ENCODE peak calls at places on chromosomes 1 and 21, in six cellular contexts. One of them, this sample, is unnamed.

GRCh38 chr1:20574686-20575543 is 14.0 kb upstream of the CDA start:
- DNase-seq in cardiac muscle cell: peak; percentile 80
- DNase-seq in tibial nerve: peak; percentile 47
- DNase-seq in left lung: peak; percentile 84
- DNase-seq in body of pancreas: peak; percentile 59
- DNase-seq in right cardiac atrium: peak; percentile 91
- DNase-seq in this sample: peak; percentile 88

GRCh38 chr21:41562101-41563000 is 54.4 kb upstream of the TMPRSS2 start:
- DNase-seq in cardiac muscle cell: no peak
- DNase-seq in tibial nerve: peak; percentile 19
- DNase-seq in left lung: peak; percentile 60
- DNase-seq in body of pancreas: no peak
- DNase-seq in right cardiac atrium: peak; percentile 28
- DNase-seq in this sample: no peak

GRCh38 chr1:76285578-76286135 is 211.1 kb downstream of the ST6GALNAC3 start:
- DNase-seq in cardiac muscle cell: no peak
- DNase-seq in tibial nerve: no peak
- DNase-seq in left lung: no peak
- DNase-seq in body of pancreas: no peak
- DNase-seq in right cardiac atrium: no peak
- DNase-seq in this sample: no peak

GRCh38 chr1:220528049-220528678 is at the start of gene MARK1:
- DNase-seq in cardiac muscle cell: peak; percentile 89
- DNase-seq in tibial nerve: peak; percentile 17
- DNase-seq in left lung: peak; percentile 57
- DNase-seq in body of pancreas: peak; percentile 41
- DNase-seq in right cardiac atrium: peak; percentile 85
- DNase-seq in this sample: peak; percentile 82

GRCh38 chr1:156086256-156086662 is 4.0 kb upstream of the MEX3A start:
- DNase-seq in cardiac muscle cell: peak; percentile 78
- DNase-seq in tibial nerve: no peak
- DNase-seq in left lung: peak; percentile 77
- DNase-seq in body of pancreas: peak; percentile 71
- DNase-seq in right cardiac atrium: no peak
- DNase-seq in this sample: no peak

GRCh38 chr21:45509566-45510465 is 32.4 kb downstream of the SLC19A1 start:
- DNase-seq in cardiac muscle cell: no peak
- DNase-seq in tibial nerve: no peak
- DNase-seq in left lung: peak; percentile 29
- DNase-seq in body of pancreas: no peak
- DNase-seq in right cardiac atrium: peak; percentile 12
- DNase-seq in this sample: no peak

GRCh38 chr1:119475866-119476439 is 31.1 kb upstream of the HSD3B1 start:
- DNase-seq in cardiac muscle cell: peak; percentile 73
- DNase-seq in tibial nerve: peak; percentile 14
- DNase-seq in left lung: peak; percentile 43
- DNase-seq in body of pancreas: peak; percentile 70
- DNase-seq in right cardiac atrium: no peak
- DNase-seq in this sample: peak; percentile 22

GRCh38 chr1:11680270-11681070 is 478 bp downstream of the MAD2L2 start:
- DNase-seq in cardiac muscle cell: no peak
- DNase-seq in tibial nerve: no peak
- DNase-seq in left lung: no peak
- DNase-seq in body of pancreas: peak; percentile 29
- DNase-seq in right cardiac atrium: no peak
- DNase-seq in this sample: no peak

GRCh38 chr1:86537928-86538695 is 8.8 kb upstream of the CLCA4 start:
- DNase-seq in cardiac muscle cell: no peak
- DNase-seq in tibial nerve: no peak
- DNase-seq in left lung: no peak
- DNase-seq in body of pancreas: no peak
- DNase-seq in right cardiac atrium: no peak
- DNase-seq in this sample: no peak

GRCh38 chr21:26686278-26686677 is 113.2 kb upstream of the CYYR1 start:
- DNase-seq in cardiac muscle cell: no peak
- DNase-seq in tibial nerve: no peak
- DNase-seq in left lung: no peak
- DNase-seq in body of pancreas: no peak
- DNase-seq in right cardiac atrium: no peak
- DNase-seq in this sample: no peak

GRCh38 chr1:106063510-106063909 is 993.0 kb upstream of the PRMT6 start:
- DNase-seq in cardiac muscle cell: no peak
- DNase-seq in tibial nerve: no peak
- DNase-seq in left lung: no peak
- DNase-seq in body of pancreas: no peak
- DNase-seq in right cardiac atrium: no peak
- DNase-seq in this sample: no peak

GRCh38 chr1:117605164-117605810 is 561 bp upstream of the TENT5C start:
- DNase-seq in cardiac muscle cell: peak; percentile 51
- DNase-seq in tibial nerve: no peak
- DNase-seq in left lung: no peak
- DNase-seq in body of pancreas: peak; percentile 71
- DNase-seq in right cardiac atrium: no peak
- DNase-seq in this sample: peak; percentile 22

DNA sequence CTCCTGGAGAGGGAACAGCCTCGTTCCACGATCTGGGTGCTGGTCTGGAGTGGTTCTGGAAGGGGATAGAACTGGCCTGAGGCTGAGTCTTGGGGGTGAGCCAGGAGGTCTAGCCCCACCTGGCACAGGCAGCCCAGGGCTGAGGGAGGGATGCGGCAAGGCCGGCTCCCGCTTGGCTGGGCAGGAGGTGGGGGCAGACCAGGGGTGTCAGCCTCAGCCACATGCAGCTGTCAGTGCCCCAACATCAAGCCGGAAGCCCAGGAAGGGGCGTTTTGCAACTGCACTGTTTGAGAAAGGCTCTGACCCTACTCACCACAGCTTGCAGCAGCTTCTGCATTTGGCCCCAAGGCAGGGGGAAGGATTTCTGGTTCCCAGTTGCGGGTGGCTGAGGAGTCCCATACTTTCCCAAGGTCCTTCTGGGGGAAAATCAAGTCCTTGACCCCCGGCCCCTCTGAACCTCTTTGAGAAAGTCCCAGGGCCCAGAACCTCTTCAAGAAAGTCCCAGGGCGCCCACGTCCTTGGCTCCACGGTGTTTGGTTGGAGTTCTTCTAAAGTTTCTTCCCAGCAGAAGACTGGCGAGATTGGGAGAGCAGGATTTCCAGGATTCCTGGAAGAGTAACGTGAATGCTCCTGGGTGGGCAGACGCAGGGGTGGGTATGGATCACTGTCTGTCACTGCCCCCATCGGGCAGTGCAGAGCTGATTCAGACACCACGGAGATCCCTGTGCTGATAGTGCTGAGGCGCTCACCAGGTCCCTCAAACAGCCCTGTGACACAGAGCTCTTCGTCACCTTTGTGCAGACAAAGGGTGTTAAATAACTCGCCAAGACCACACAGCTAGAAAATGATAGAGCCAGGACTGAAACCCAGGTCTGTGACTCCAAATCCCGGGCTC is 2.2 kb downstream of the EFHD2 start:
- DNase-seq in cardiac muscle cell: no peak
- DNase-seq in tibial nerve: no peak
- DNase-seq in left lung: peak; percentile 81
- DNase-seq in body of pancreas: peak; percentile 53
- DNase-seq in right cardiac atrium: peak; percentile 43
- DNase-seq in this sample: peak; percentile 54
- H3K4me1 ChIP-seq in cardiac muscle cell: peaks cover 4% of the 10 kb centered on the region
- H3K4me1 ChIP-seq in tibial nerve: no peaks in the 10 kb centered on the region
- H3K4me1 ChIP-seq in left lung: peaks cover 71% of the 10 kb centered on the region
- H3K4me1 ChIP-seq in body of pancreas: peaks cover 65% of the 10 kb centered on the region
- H3K4me1 ChIP-seq in right cardiac atrium: peaks cover 4% of the 10 kb centered on the region
- H3K4me1 ChIP-seq in this sample: peaks cover 70% of the 10 kb centered on the region

GRCh38 chr1:47436304-47436978 is 1.4 kb upstream of the FOXD2 start:
- DNase-seq in cardiac muscle cell: peak; percentile 80
- DNase-seq in tibial nerve: peak; percentile 72
- DNase-seq in left lung: peak; percentile 77
- DNase-seq in body of pancreas: peak; percentile 71
- DNase-seq in right cardiac atrium: peak; percentile 73
- DNase-seq in this sample: peak; percentile 78
- H3K27me3 ChIP-seq in cardiac muscle cell: peaks cover 99% of the 10 kb centered on the region
- H3K27me3 ChIP-seq in tibial nerve: peaks cover 76% of the 10 kb centered on the region
- H3K27me3 ChIP-seq in left lung: peaks cover 100% of the 10 kb centered on the region
- H3K27me3 ChIP-seq in body of pancreas: peaks cover 8% of the 10 kb centered on the region
- H3K27me3 ChIP-seq in right cardiac atrium: no peaks in the 10 kb centered on the region
- H3K27me3 ChIP-seq in this sample: peaks cover 99% of the 10 kb centered on the region

GRCh38 chr1:2554621-2555387 is 1.4 kb upstream of the TNFRSF14 start:
- DNase-seq in cardiac muscle cell: peak; percentile 40
- DNase-seq in tibial nerve: no peak
- DNase-seq in left lung: no peak
- DNase-seq in body of pancreas: no peak
- DNase-seq in right cardiac atrium: peak; percentile 31
- DNase-seq in this sample: peak; percentile 55

GRCh38 chr1:2552189-2552588 is 4.0 kb upstream of the TNFRSF14 start:
- DNase-seq in cardiac muscle cell: no peak
- DNase-seq in tibial nerve: no peak
- DNase-seq in left lung: no peak
- DNase-seq in body of pancreas: no peak
- DNase-seq in right cardiac atrium: peak; percentile 9
- DNase-seq in this sample: no peak

GRCh38 chr1:2556277-2557145 is at the start of gene TNFRSF14:
- DNase-seq in cardiac muscle cell: peak; percentile 13
- DNase-seq in tibial nerve: no peak
- DNase-seq in left lung: peak; percentile 68
- DNase-seq in body of pancreas: peak; percentile 52
- DNase-seq in right cardiac atrium: peak; percentile 23
- DNase-seq in this sample: peak; percentile 55

GRCh38 chr1:2555634-2556276 is 416 bp upstream of the TNFRSF14 start:
- DNase-seq in cardiac muscle cell: no peak
- DNase-seq in tibial nerve: peak; percentile 86
- DNase-seq in left lung: peak; percentile 93
- DNase-seq in body of pancreas: peak; percentile 68
- DNase-seq in right cardiac atrium: peak; percentile 81
- DNase-seq in this sample: peak; percentile 78

DNA sequence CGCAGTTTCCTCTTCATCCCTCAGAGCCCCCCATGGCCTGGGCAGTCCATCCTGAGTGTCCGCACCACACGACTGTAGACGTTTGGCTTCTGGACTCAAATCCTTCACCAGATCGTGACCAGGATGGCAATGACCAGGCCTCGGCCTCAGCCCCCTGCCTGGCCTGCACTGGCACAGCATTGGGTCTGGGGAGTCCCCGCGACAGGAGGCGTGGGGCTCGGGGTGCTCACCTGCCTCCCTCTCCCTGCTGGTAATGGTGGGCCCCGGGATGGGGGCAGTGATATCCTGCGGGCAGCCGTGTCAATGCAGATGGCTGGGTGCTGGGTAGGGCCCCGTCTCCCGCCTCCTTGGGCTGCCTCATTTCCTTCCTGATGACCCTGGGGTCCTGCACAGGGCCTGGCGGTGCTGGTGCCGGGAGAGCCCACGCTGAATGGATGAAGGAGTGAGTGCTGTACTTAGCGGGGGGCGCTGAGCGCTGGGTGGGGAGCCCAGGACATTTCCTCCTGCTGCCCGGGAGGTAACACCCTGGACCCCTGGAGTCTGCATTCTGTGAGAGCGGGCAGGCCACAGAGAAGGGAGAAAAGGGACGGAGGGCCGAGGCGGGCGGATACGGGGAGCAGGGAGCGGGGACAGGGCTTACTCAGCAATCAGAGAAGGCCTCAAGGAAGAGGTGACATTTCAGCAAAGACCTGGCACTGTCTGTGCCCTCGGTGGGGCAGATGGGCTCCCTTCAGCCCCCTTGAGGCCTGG is 2.1 kb upstream of the TNFRSF14 start:
- DNase-seq in cardiac muscle cell: no peak
- DNase-seq in tibial nerve: no peak
- DNase-seq in left lung: no peak
- DNase-seq in body of pancreas: no peak
- DNase-seq in right cardiac atrium: peak; percentile 21
- DNase-seq in this sample: no peak
- H3K4me1 ChIP-seq in cardiac muscle cell: peaks cover 10% of the 10 kb centered on the region
- H3K4me1 ChIP-seq in tibial nerve: no peaks in the 10 kb centered on the region
- H3K4me1 ChIP-seq in left lung: peaks cover 59% of the 10 kb centered on the region
- H3K4me1 ChIP-seq in body of pancreas: peaks cover 38% of the 10 kb centered on the region
- H3K4me1 ChIP-seq in right cardiac atrium: peaks cover 3% of the 10 kb centered on the region
- H3K4me1 ChIP-seq in this sample: peaks cover 11% of the 10 kb centered on the region

GRCh38 chr1:209053587-209053986 is 529.9 kb upstream of the CAMK1G start:
- DNase-seq in cardiac muscle cell: no peak
- DNase-seq in tibial nerve: no peak
- DNase-seq in left lung: no peak
- DNase-seq in body of pancreas: no peak
- DNase-seq in right cardiac atrium: no peak
- DNase-seq in this sample: no peak
- H3K27me3 ChIP-seq in cardiac muscle cell: no peaks in the 10 kb centered on the region
- H3K27me3 ChIP-seq in tibial nerve: no peaks in the 10 kb centered on the region
- H3K27me3 ChIP-seq in left lung: no peaks in the 10 kb centered on the region
- H3K27me3 ChIP-seq in body of pancreas: no peaks in the 10 kb centered on the region
- H3K27me3 ChIP-seq in right cardiac atrium: no peaks in the 10 kb centered on the region
- H3K27me3 ChIP-seq in this sample: no peaks in the 10 kb centered on the region

DNA sequence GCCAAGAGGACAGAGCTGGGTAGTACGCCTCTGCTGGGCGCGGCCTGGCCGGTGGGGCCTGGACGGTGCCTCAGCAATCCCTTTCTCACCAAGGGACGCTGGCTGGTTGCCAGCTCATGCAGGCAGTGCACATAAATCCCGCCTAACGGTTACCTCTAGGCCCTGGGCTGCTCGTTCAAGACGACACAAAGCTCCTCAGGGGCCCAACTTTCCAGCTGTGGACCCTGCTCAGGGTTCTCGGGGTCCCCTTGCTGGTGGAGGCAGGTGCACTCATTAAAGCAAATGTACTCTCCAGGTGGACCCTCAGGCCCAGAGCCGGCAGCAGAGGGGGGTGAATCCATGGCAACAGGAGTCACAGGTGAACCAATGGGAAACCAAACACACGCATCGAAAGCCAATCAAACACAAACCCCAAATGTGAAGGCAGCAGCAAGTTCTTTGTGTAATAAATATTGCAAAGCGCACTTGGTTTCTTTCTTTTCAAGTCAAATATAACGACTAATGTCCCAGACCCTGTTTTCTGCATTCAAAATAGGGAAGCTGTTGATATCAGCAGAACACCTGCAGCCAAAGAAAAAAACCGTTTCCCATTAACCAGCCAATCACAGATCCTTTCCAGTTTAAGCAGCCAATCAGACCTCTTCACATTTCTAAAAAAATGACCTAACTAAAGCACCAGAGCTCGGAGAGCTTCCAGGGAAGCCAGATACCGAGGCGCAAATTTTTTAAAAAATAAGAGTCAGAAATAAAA is 26.1 kb upstream of the CLSTN1 start:
- DNase-seq in cardiac muscle cell: no peak
- DNase-seq in tibial nerve: no peak
- DNase-seq in left lung: no peak
- DNase-seq in body of pancreas: no peak
- DNase-seq in right cardiac atrium: no peak
- DNase-seq in this sample: no peak
- H3K4me1 ChIP-seq in cardiac muscle cell: peaks cover 5% of the 10 kb centered on the region
- H3K4me1 ChIP-seq in tibial nerve: no peaks in the 10 kb centered on the region
- H3K4me1 ChIP-seq in left lung: peaks cover 3% of the 10 kb centered on the region
- H3K4me1 ChIP-seq in body of pancreas: no peaks in the 10 kb centered on the region
- H3K4me1 ChIP-seq in right cardiac atrium: no peaks in the 10 kb centered on the region
- H3K4me1 ChIP-seq in this sample: peaks cover 23% of the 10 kb centered on the region

This sample was measured in heart right ventricle.